ENCODE peak calls at places on chromosomes 3 and 15, in six cellular contexts. V is activated naive CD8-positive, alpha-beta T cell treated with anti-CD3 and anti-CD28 coated beads, Interleukin-2, amount 50 U/mL, for 24 hours; N is H4; B is NCI-H446; J is progenitor cell of endocrine pancreas; X is effector memory CD8-positive, alpha-beta T cell. R is an unnamed sample.
A peak's percentile ranks its signal among the peaks of the same experiment; 100 is the strongest.

GRCh38 chr3:143928056-143928455 is 43.6 kb upstream of the DIPK2A start:
- DNase-seq in V (no peak), B (no peak), X (no peak), J (no peak), N (no peak), R (no peak)

GRCh38 chr15:91338763-91339162 is 238.7 kb downstream of the SV2B start:
- DNase-seq in N (no peak), J (peak; percentile 43), V (no peak), B (no peak), X (no peak), R (no peak)

GRCh38 chr15:43828061-43828657 is 1.4 kb downstream of the WDR76 start:
- DNase-seq in X (no peak), V (peak; percentile 12), B (no peak), N (no peak), J (no peak), R (no peak)

GRCh38 chr3:38478901-38479300 is 17.2 kb upstream of the EXOG start:
- DNase-seq in X (no peak), N (no peak), B (no peak), V (no peak), J (no peak), R (no peak)

GRCh38 chr3:190288836-190289235 is 33.4 kb downstream of the CLDN1 start:
- DNase-seq in N (no peak), V (no peak), X (no peak), J (no peak), B (no peak), R (no peak)

GRCh38 chr3:150747909-150748568 is 14.9 kb downstream of the SIAH2 start:
- DNase-seq in B (no peak), X (no peak), N (no peak), J (no peak), V (no peak), R (no peak)

GRCh38 chr15:40766906-40767837 is 2.6 kb upstream of the C15orf62 start:
- DNase-seq in B (peak; percentile 17), X (no peak), J (no peak), N (peak; percentile 72), V (no peak), R (no peak)

GRCh38 chr3:44963571-44964325 is 12.2 kb downstream of the ZDHHC3 start:
- DNase-seq in J (no peak), B (no peak), X (no peak), N (no peak), V (no peak), R (no peak)

GRCh38 chr3:42936157-42936981 is 30.4 kb downstream of the ZNF662 start:
- DNase-seq in X (no peak), N (no peak), V (no peak), B (no peak), J (no peak), R (peak; percentile 69)

GRCh38 chr3:44984335-44984734 is 8.3 kb downstream of the EXOSC7 start:
- DNase-seq in X (no peak), B (no peak), N (no peak), V (no peak), J (no peak), R (no peak)

GRCh38 chr15:25866874-25867273 is 3.7 kb upstream of the ATP10A start:
- DNase-seq in J (no peak), X (no peak), N (no peak), B (no peak), V (no peak), R (no peak)

GRCh38 chr3:40262331-40262730 is 47.2 kb upstream of the EIF1B start:
- DNase-seq in B (peak; percentile 61), V (no peak), X (no peak), N (no peak), J (no peak), R (no peak)

GRCh38 chr15:40323953-40324937 is 753 bp downstream of the INAFM2 start:
- DNase-seq in B (no peak), J (no peak), V (peak; percentile 48), N (no peak), X (no peak), R (no peak)

GRCh38 chr3:106452096-106452495 is 583.3 kb upstream of the CBLB start:
- DNase-seq in B (no peak), J (no peak), V (no peak), X (no peak), N (no peak), R (no peak)

GRCh38 chr3:50464578-50464977 is 38.9 kb downstream of the CACNA2D2 start:
- DNase-seq in N (no peak), X (no peak), B (no peak), J (no peak), V (no peak), R (no peak)

GRCh38 chr3:58471025-58471887 is 20.6 kb upstream of the KCTD6 start:
- DNase-seq in X (peak; percentile 41), V (peak; percentile 49), B (peak; percentile 36), N (peak; percentile 92), J (no peak), R (no peak)

GRCh38 chr15:65409284-65409631 is 13.5 kb downstream of the IGDCC4 start:
- DNase-seq in V (no peak), N (peak; percentile 97), J (no peak), B (no peak), X (no peak), R (no peak)

GRCh38 chr15:61816856-61817255 is 243.4 kb downstream of the VPS13C start:
- DNase-seq in J (no peak), X (no peak), N (no peak), B (no peak), V (no peak), R (no peak)

GRCh38 chr3:42031808-42032475 is 59.2 kb upstream of the TRAK1 start:
- DNase-seq in X (no peak), B (peak; percentile 10), V (no peak), N (no peak), J (no peak), R (no peak)

GRCh38 chr3:132432639-132433038 is 15.3 kb downstream of the DNAJC13 start:
- DNase-seq in X (no peak), N (peak; percentile 74), J (no peak), V (no peak), B (no peak), R (no peak)

GRCh38 chr3:96844204-96844514 is 29.8 kb downstream of the EPHA6 start:
- DNase-seq in V (no peak), X (no peak), J (no peak), B (no peak), N (no peak), R (no peak)

GRCh38 chr3:78754066-78754743 is 1013.6 kb downstream of the ROBO1 start:
- DNase-seq in X (no peak), N (peak; percentile 19), V (no peak), B (no peak), J (no peak), R (no peak)

GRCh38 chr3:194133661-194134230 is 2.2 kb upstream of the HES1 start:
- DNase-seq in J (peak; percentile 31), N (peak; percentile 55), X (no peak), B (no peak), V (peak; percentile 38), R (peak; percentile 26)

GRCh38 chr15:69414702-69415161 is 583 bp downstream of the KIF23 start:
- DNase-seq in J (peak; percentile 24), N (peak; percentile 81), X (no peak), V (peak; percentile 23), B (no peak), R (no peak)

GRCh38 chr3:121649645-121650044 is 11.1 kb downstream of the HCLS1 start:
- DNase-seq in B (no peak), J (no peak), V (no peak), N (no peak), X (no peak), R (no peak)

GRCh38 chr3:158659454-158660237 is 12.8 kb downstream of the LXN start:
- DNase-seq in X (peak; percentile 38), B (peak; percentile 57), V (peak; percentile 41), N (peak; percentile 83), J (no peak), R (peak; percentile 33)

GRCh38 chr3:69389520-69390248 is 3.8 kb upstream of the FRMD4B start:
- DNase-seq in N (no peak), X (no peak), J (no peak), B (no peak), V (no peak), R (no peak)

GRCh38 chr3:42742259-42742658 is 30.8 kb downstream of the CCDC13 start:
- DNase-seq in B (no peak), N (no peak), J (no peak), V (no peak), X (no peak), R (no peak)

GRCh38 chr3:66037330-66037985 is 1.3 kb downstream of the MAGI1 start:
- DNase-seq in V (no peak), X (no peak), J (peak; percentile 38), N (no peak), B (no peak), R (no peak)

GRCh38 chr3:149659173-149659468 is 1.3 kb upstream of the WWTR1 start:
- DNase-seq in V (no peak), N (no peak), B (no peak), J (no peak), X (no peak), R (no peak)

GRCh38 chr3:177977381-177978158 is 558.7 kb upstream of the KCNMB2 start:
- DNase-seq in X (no peak), N (peak; percentile 41), J (no peak), V (no peak), B (no peak), R (no peak)

GRCh38 chr3:131555456-131555855 is 52.7 kb upstream of the MRPL3 start:
- DNase-seq in X (no peak), J (no peak), B (no peak), N (no peak), V (no peak), R (no peak)

GRCh38 chr3:124780767-124781485 is 50.7 kb downstream of the UMPS start:
- DNase-seq in N (peak; percentile 92), X (no peak), B (peak; percentile 30), V (no peak), J (no peak), R (peak; percentile 39)

GRCh38 chr3:140863481-140864084 is 78.1 kb upstream of the SLC25A36 start:
- DNase-seq in J (peak; percentile 51), X (peak; percentile 3), B (peak; percentile 87), V (peak; percentile 49), N (peak; percentile 62), R (peak; percentile 4)

GRCh38 chr3:152287898-152288576 is 19.3 kb downstream of the MBNL1 start:
- DNase-seq in N (no peak), J (no peak), X (no peak), V (no peak), B (no peak), R (no peak)

GRCh38 chr3:127427666-127428065 is 139.8 kb upstream of the PRR20G start:
- DNase-seq in X (no peak), V (no peak), N (no peak), J (no peak), B (no peak), R (no peak)

GRCh38 chr15:31387483-31388118 is 61.0 kb downstream of the KLF13 start:
- DNase-seq in N (peak; percentile 43), B (peak; percentile 57), J (no peak), X (peak; percentile 54), V (no peak), R (no peak)

GRCh38 chr3:139261754-139262632 is 81.8 kb upstream of the MRPS22 start:
- DNase-seq in B (no peak), X (no peak), J (no peak), V (no peak), N (no peak), R (no peak)

GRCh38 chr15:57158589-57158988 is 217.7 kb upstream of the CGNL1 start:
- DNase-seq in X (no peak), J (no peak), B (peak; percentile 89), V (no peak), N (peak; percentile 12), R (peak; percentile 48)